ENCODE peak calls at places on chromosomes 3 and 15, in nine cellular contexts. P is kidney epithelial cell; S is GM23248; N is CD4-positive, alpha-beta memory T cell; A is fibroblast of the aortic adventitia; F is cardiac muscle cell; V is fibroblast of mammary gland; L is fibroblast of lung; R is hepatocyte. G is an unnamed sample.

GRCh38 chr3:49132437-49133225 is at the start of gene LAMB2:
- DNase-seq in A (peak), P (peak), S (peak), R (peak), L (peak), V (peak), F (peak), N (no peak), G (peak)

GRCh38 chr3:48423883-48424695 is 5.8 kb downstream of the PLXNB1 start:
- DNase-seq in P (no peak), L (no peak), F (no peak), R (no peak), A (no peak), V (no peak), N (no peak), S (no peak), G (no peak)

GRCh38 chr3:88433572-88433971 is 283.8 kb downstream of the C3orf38 start:
- DNase-seq in F (no peak), N (no peak), V (no peak), P (no peak), L (no peak), R (no peak), S (no peak), A (no peak), G (no peak)

GRCh38 chr3:90092994-90093393 is 985.6 kb downstream of the EPHA3 start:
- DNase-seq in V (peak), N (no peak), F (peak), A (peak), P (no peak), L (peak), R (peak), S (peak), G (peak)

GRCh38 chr3:111610189-111610588 is 15.0 kb upstream of the ZBED2 start:
- DNase-seq in S (no peak), R (no peak), P (no peak), L (no peak), A (no peak), V (no peak), N (peak), F (no peak), G (no peak)

GRCh38 chr15:39580630-39581500 is at the start of gene THBS1:
- DNase-seq in S (peak), L (peak), R (peak), V (peak), F (peak), N (peak), P (peak), A (peak), G (peak)

GRCh38 chr3:173789530-173789929 is 392.0 kb downstream of the NLGN1 start:
- DNase-seq in V (peak), A (peak), R (peak), N (no peak), L (peak), P (no peak), S (peak), F (no peak), G (no peak)

GRCh38 chr3:36868614-36869436 is 76.0 kb downstream of the TRANK1 start:
- DNase-seq in P (peak), R (peak), A (peak), S (peak), F (peak), N (peak), L (peak), V (peak), G (peak)

DNA sequence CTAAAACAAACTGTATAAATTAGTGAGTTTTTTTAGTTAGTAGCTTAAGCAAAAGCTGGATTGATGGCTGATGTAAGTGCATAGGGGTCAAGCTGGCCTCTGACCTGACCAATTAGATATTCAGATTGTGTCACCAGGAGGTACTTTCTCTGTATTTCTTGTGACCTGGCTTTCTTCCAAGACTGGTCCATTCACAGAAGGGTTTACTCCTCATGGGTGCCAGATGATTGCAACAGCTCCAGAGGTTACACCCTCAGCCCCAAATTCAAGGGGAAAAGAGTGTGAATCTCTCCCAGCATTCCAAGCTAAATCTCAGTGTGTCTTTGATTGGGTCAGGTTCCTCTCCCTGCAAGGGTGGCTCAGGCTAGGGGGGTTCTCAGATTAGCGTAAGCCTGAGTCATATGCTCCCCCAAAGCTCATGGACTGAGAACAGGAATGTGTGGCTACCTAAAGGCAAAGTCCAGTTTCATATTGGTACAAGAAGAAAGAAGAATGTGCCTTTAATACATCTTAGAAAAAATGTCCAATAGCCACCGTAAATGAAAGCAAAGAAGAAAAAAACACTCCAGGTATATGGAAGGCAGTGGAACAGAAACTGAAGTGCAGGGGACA is 16.5 kb downstream of the PML start:
- DNase-seq in F (no peak), V (peak), L (peak), P (no peak), A (peak), R (peak), N (no peak), S (peak), G (no peak)
- H3K4me3 ChIP-seq in F (no peak), V (no peak), L (peak), P (no peak), A (peak), R (no peak), N (no peak), S (peak), G (no peak)

GRCh38 chr3:134833453-134834163 is 38.5 kb downstream of the EPHB1 start:
- DNase-seq in V (no peak), P (no peak), R (no peak), S (no peak), N (no peak), F (no peak), L (no peak), A (no peak), G (no peak)
- H3K4me3 ChIP-seq in V (no peak), P (no peak), R (no peak), S (no peak), N (no peak), F (no peak), L (no peak), A (no peak), G (no peak)

GRCh38 chr15:31306036-31306425 is 20.6 kb upstream of the KLF13 start:
- DNase-seq in S (no peak), A (no peak), F (no peak), R (no peak), N (no peak), L (no peak), V (no peak), P (no peak), G (no peak)

GRCh38 chr15:31308185-31308639 is 18.4 kb upstream of the KLF13 start:
- DNase-seq in S (no peak), N (no peak), A (no peak), L (no peak), F (no peak), P (no peak), V (no peak), R (no peak), G (no peak)

GRCh38 chr15:31306426-31307269 is 20.0 kb upstream of the KLF13 start:
- DNase-seq in S (no peak), R (peak), V (no peak), L (no peak), P (no peak), N (no peak), F (no peak), A (no peak), G (no peak)

GRCh38 chr15:31305375-31305774 is 21.3 kb upstream of the KLF13 start:
- DNase-seq in A (no peak), P (no peak), L (no peak), S (no peak), R (no peak), V (no peak), F (no peak), N (no peak), G (no peak)

GRCh38 chr15:31307270-31308184 is 19.1 kb upstream of the KLF13 start:
- DNase-seq in V (no peak), L (no peak), S (no peak), A (no peak), F (no peak), R (no peak), P (no peak), N (no peak), G (no peak)
- H3K4me3 ChIP-seq in V (no peak), L (no peak), S (no peak), A (no peak), F (no peak), R (no peak), P (no peak), N (no peak), G (no peak)

DNA sequence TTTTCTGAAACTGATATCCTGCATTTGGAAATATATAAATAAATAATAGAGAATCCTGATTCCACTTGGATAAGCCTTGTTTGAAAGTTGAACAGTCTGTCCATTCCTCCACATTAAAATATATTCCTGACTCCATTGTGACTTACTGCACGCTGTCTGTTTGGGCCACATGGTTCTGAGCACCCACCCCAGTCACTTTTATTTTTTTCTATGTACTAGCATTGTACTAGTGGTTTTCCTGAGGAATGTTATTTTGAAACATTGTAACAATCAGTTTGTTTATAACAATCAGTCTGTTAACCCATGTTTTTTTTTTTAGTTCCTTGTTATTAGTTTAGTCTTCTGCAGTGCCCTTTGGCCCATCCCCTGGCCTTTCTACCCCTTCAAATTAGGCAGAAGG is 87.4 kb upstream of the CCNL1 start:
- DNase-seq in P (no peak), N (no peak), F (no peak), S (no peak), R (no peak), L (peak), V (no peak), A (no peak), G (no peak)
- H3K4me3 ChIP-seq in P (no peak), N (no peak), F (no peak), S (no peak), R (no peak), L (no peak), V (no peak), A (no peak), G (no peak)

GRCh38 chr3:128993461-128994172 is at the start of gene CFAP92:
- DNase-seq in P (peak), S (peak), N (peak), V (peak), L (peak), A (peak), F (peak), R (peak), G (peak)

GRCh38 chr3:128995737-128996136 is 1.9 kb upstream of the CFAP92 start:
- DNase-seq in L (no peak), N (no peak), R (no peak), F (no peak), P (no peak), V (no peak), S (no peak), A (no peak), G (no peak)

GRCh38 chr3:128992926-128993460 is 883 bp downstream of the CFAP92 start:
- DNase-seq in N (no peak), P (no peak), V (no peak), A (no peak), S (no peak), R (no peak), L (no peak), F (no peak), G (no peak)

GRCh38 chr3:128994581-128995161 is 795 bp upstream of the CFAP92 start:
- DNase-seq in A (no peak), V (no peak), S (no peak), L (no peak), N (no peak), P (no peak), F (no peak), R (no peak), G (no peak)

GRCh38 chr3:128994173-128994512 is 267 bp upstream of the CFAP92 start:
- DNase-seq in V (no peak), A (no peak), L (no peak), R (no peak), P (no peak), S (no peak), N (no peak), F (no peak), G (no peak)
- H3K4me3 ChIP-seq in V (no peak), A (peak), L (peak), R (no peak), P (peak), S (peak), N (peak), F (peak), G (peak)

DNA sequence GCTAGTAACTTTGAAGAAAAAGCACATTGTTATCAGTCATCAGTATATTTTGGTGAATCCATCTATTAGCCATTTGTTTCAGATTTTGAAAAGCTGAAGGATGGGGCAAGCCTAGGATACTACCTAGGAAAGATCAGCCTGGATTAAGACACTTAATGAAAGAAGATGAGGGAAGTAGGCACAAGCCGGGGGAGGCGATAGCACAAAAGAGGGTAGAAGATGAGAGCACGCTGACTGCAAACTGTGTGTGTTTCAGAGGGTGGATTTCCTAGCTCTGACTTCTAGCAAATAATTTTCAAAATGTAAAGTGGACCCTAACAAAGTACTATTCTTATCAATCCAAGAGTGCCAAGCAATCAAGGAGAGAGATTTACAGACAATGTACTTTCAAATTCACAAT is 22.2 kb upstream of the SOX2 start:
- DNase-seq in A (no peak), V (no peak), L (no peak), P (no peak), R (no peak), S (no peak), F (no peak), N (no peak), G (no peak)
- H3K4me3 ChIP-seq in A (no peak), V (no peak), L (no peak), P (no peak), R (no peak), S (no peak), F (no peak), N (no peak), G (no peak)

DNA sequence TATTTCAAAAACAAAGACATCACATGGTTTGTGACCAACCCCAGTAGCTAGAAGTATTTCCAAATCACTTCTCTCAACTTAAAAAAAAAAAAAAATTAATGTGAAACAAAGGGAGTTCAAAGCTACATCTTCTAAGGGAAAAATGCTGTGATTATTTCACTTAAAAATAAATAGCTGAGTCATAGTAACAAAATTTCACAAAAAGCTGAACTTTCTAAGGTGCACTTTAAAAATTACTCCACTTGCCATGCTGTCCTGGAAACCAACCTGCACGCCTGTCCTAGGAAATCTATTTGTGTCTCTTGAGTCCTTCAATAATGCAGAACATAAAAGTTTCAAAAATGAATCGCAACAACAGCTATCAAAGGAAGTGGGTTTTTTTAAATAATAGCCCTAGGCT is 1.8 kb downstream of the ACAP2 start:
- DNase-seq in P (no peak), S (peak), R (no peak), A (peak), L (no peak), N (no peak), F (no peak), V (peak), G (no peak)
- H3K4me3 ChIP-seq in P (no peak), S (peak), R (peak), A (peak), L (peak), N (peak), F (peak), V (peak), G (peak)

GRCh38 chr15:79560384-79560783 is 128.2 kb downstream of the MINAR1 start:
- DNase-seq in F (no peak), N (no peak), P (no peak), A (no peak), V (no peak), S (no peak), L (no peak), R (no peak), G (no peak)

DNA sequence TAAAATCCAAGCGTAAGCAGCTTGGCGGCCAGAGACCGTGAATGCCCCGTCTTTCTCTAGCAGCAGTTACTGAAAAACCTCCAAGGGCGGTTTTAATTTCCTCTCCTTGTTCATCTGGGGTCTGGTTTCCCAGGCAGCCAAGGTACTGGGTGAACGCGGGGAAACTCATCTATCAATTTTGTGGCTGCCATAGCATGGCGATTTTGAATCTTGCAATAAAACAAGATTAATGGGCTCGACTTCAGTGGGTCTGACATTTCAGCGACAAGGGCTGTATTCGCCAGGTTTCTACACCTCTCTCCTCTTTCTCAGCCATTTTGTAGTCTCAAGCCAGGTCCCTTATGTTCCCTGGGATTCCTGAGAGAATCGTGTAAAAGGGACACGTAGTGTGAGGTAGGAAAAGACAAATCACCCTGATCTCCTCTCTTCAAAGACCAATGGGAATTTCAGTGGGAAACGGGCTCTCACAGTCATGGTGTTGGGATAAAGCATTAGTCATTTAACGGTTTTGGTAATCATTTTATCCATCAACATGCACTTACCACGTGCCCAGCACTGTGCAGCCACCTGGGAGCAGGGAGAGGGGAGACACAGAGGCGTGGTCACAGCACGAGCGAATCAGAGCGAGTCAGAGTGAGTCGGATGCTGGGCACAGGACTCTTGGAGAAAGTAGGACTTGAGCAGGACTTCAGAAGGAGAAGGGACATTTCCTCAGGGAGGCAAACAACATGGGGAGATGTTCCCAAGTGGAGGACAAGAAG is 130.6 kb downstream of the MINAR1 start:
- DNase-seq in P (no peak), L (no peak), V (peak), R (no peak), N (no peak), S (peak), F (no peak), A (no peak), G (no peak)
- H3K4me3 ChIP-seq in P (no peak), L (no peak), V (no peak), R (no peak), N (no peak), S (no peak), F (no peak), A (no peak), G (peak)

GRCh38 chr3:54819926-54820325 is 107.9 kb downstream of the LRTM1 start:
- DNase-seq in P (no peak), F (no peak), R (no peak), V (no peak), L (peak), N (no peak), S (no peak), A (no peak), G (no peak)
- H3K4me3 ChIP-seq in P (no peak), F (no peak), R (no peak), V (no peak), L (no peak), N (no peak), S (no peak), A (no peak), G (no peak)

DNA sequence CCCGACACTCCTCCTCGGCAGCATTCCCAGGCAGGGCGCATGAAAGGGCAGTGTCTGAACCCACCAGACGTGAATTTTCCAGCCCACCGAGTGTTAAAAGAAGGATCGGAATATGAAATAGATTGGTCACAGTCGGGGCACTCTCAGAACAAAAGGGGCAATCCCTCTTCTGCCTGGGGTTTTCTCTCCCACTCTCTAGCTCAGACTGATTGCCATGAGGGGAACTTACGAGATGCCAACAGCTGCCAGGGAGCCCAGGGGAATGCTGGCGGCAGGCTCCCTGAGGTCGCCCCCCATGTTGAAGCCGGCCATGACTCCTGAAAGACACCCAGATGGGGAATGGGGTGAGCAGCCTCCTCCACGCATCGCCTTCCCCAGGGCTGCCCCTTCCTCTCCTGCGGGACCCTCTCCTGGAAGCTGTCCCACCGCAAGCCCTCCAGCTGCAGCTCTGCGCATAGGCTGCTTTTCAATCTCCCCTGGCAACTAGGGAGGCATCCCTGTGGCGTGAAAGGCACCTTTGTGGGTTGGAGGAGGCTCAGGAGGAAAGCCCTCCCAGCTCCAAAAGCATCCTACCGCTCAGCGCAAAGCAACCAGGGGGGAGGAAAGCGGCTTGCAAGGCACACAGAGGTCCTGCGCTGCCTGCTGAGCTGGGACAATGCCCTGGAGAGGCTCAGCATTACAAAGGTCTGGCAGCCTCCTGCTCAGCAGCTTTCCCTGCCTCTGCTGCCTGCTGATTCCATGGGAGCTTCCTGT is 64.7 kb upstream of the HEG1 start:
- DNase-seq in F (no peak), P (no peak), A (no peak), R (no peak), S (peak), L (no peak), N (no peak), V (no peak), G (no peak)
- H3K4me3 ChIP-seq in F (no peak), P (no peak), A (peak), R (no peak), S (no peak), L (peak), N (no peak), V (peak), G (no peak)